ENCODE peak calls at places on chromosomes 12 and 14, in six cellular contexts. V, X, Z, A, E and N are unnamed samples.

GRCh38 chr12:25988505-25988904 is 30.0 kb downstream of the RASSF8 start:
- DNase-seq in V (no peak), X (no peak), Z (no peak), E (no peak), A (no peak), N (no peak)

GRCh38 chr12:25808604-25809003 is 149.9 kb upstream of the RASSF8 start:
- DNase-seq in A (no peak), X (no peak), Z (no peak), E (no peak), V (no peak), N (no peak)

GRCh38 chr14:104218361-104219180 is 80.2 kb downstream of the KIF26A start:
- DNase-seq in V (no peak), A (no peak), X (no peak), E (no peak), Z (peak; percentile 66), N (no peak)

GRCh38 chr12:67483871-67484554 is 164.5 kb upstream of the DYRK2 start:
- DNase-seq in Z (no peak), X (no peak), E (peak; percentile 48), V (no peak), A (no peak), N (no peak)

GRCh38 chr12:52918784-52919183 is 13.9 kb upstream of the KRT8 start:
- DNase-seq in X (no peak), V (no peak), A (no peak), Z (no peak), E (no peak), N (no peak)

GRCh38 chr12:124739953-124740561 is 123.6 kb downstream of the SCARB1 start:
- DNase-seq in Z (no peak), A (peak; percentile 43), V (no peak), E (no peak), X (no peak), N (no peak)

GRCh38 chr14:26008290-26008689 is 589.5 kb downstream of the NOVA1 start:
- DNase-seq in X (no peak), Z (no peak), A (peak; percentile 45), E (no peak), V (no peak), N (no peak)

GRCh38 chr14:103846569-103847438 is 571 bp downstream of the PPP1R13B start:
- DNase-seq in X (no peak), A (no peak), V (no peak), E (peak; percentile 50), Z (peak; percentile 89), N (peak; percentile 41)

GRCh38 chr14:71415404-71415690 is 508.1 kb downstream of the PCNX1 start:
- DNase-seq in Z (no peak), V (peak; percentile 36), E (no peak), A (peak; percentile 91), X (no peak), N (peak; percentile 47)

GRCh38 chr12:29309320-29309902 is 71.6 kb downstream of the ERGIC2 start:
- DNase-seq in Z (no peak), V (no peak), X (no peak), E (no peak), A (peak; percentile 60), N (peak; percentile 26)

GRCh38 chr12:73659802-73660201 is 877.8 kb upstream of the ATXN7L3B start:
- DNase-seq in V (no peak), Z (no peak), E (no peak), A (no peak), X (no peak), N (no peak)

GRCh38 chr12:47811581-47812484 is 7.9 kb downstream of the HDAC7 start:
- DNase-seq in X (no peak), A (peak; percentile 67), E (no peak), Z (no peak), V (peak; percentile 67), N (peak; percentile 66)

GRCh38 chr14:89304972-89305703 is 111.9 kb downstream of the FOXN3 start:
- DNase-seq in E (no peak), Z (no peak), X (no peak), A (peak; percentile 75), V (peak; percentile 44), N (peak; percentile 11)

GRCh38 chr12:26783791-26784379 is 49.1 kb downstream of the ITPR2 start:
- DNase-seq in X (no peak), Z (no peak), E (no peak), A (no peak), V (no peak), N (no peak)

GRCh38 chr12:52634266-52635056 is 16.1 kb upstream of the KRT73 start:
- DNase-seq in V (no peak), Z (no peak), E (no peak), A (no peak), X (no peak), N (peak; percentile 44)

GRCh38 chr14:54465654-54466053 is 23.1 kb downstream of the GMFB start:
- DNase-seq in V (no peak), E (no peak), X (no peak), Z (no peak), A (no peak), N (no peak)

GRCh38 chr14:77208266-77208978 is 26.8 kb downstream of the TMEM63C start:
- DNase-seq in V (peak; percentile 39), Z (peak; percentile 84), A (peak; percentile 65), X (peak; percentile 61), E (peak; percentile 54), N (peak; percentile 60)

GRCh38 chr14:31937730-31938346 is 139.3 kb upstream of the ARHGAP5 start:
- DNase-seq in V (peak; percentile 89), E (peak; percentile 99), X (peak; percentile 75), A (peak; percentile 69), Z (no peak), N (peak; percentile 87)

GRCh38 chr12:98136544-98136943 is 378.8 kb upstream of the TMPO start:
- DNase-seq in Z (no peak), V (no peak), E (no peak), A (no peak), X (no peak), N (no peak)

GRCh38 chr12:122950276-122950675 is 16.0 kb downstream of the ABCB9 start:
- DNase-seq in A (no peak), E (no peak), Z (peak; percentile 71), V (no peak), X (no peak), N (no peak)

GRCh38 chr12:69239922-69240624 is 704 bp downstream of the CPSF6 start:
- DNase-seq in A (peak; percentile 23), E (peak; percentile 28), V (peak; percentile 7), X (peak; percentile 8), Z (peak; percentile 87), N (peak; percentile 44)

GRCh38 chr14:50039734-50040400 is 76.5 kb downstream of the VCPKMT start:
- DNase-seq in A (peak; percentile 93), Z (no peak), X (peak; percentile 48), E (peak; percentile 91), V (peak; percentile 72), N (peak; percentile 96)

GRCh38 chr14:50362791-50363733 is 33.6 kb downstream of the CDKL1 start:
- DNase-seq in Z (no peak), A (peak; percentile 33), E (no peak), X (no peak), V (no peak), N (no peak)

GRCh38 chr12:72271401-72271740 is 799 bp upstream of the TRHDE start:
- DNase-seq in A (peak; percentile 61), E (no peak), V (peak; percentile 43), X (no peak), Z (peak; percentile 62), N (no peak)

GRCh38 chr14:101199028-101199770 is 295.7 kb upstream of the RTL1 start:
- DNase-seq in Z (peak; percentile 45), A (no peak), E (no peak), V (no peak), X (no peak), N (no peak)

GRCh38 chr14:70555890-70556289 is 21.1 kb upstream of the ADAM20 start:
- DNase-seq in X (no peak), V (peak; percentile 7), E (peak; percentile 63), A (peak; percentile 50), Z (peak; percentile 49), N (no peak)

GRCh38 chr12:74292351-74293194 is 245.1 kb upstream of the ATXN7L3B start:
- DNase-seq in V (no peak), Z (peak; percentile 62), X (no peak), E (no peak), A (no peak), N (no peak)

GRCh38 chr14:68449565-68450295 is 343.1 kb downstream of the ZFP36L1 start:
- DNase-seq in A (peak; percentile 29), Z (no peak), V (no peak), X (no peak), E (no peak), N (no peak)

GRCh38 chr12:53659011-53659551 is 16.8 kb downstream of the ATP5MC2 start:
- DNase-seq in E (peak; percentile 92), Z (no peak), A (peak; percentile 76), X (peak; percentile 25), V (peak; percentile 70), N (peak; percentile 77)

GRCh38 chr12:130752692-130753230 is 36.7 kb upstream of the RIMBP2 start:
- DNase-seq in X (no peak), E (no peak), V (no peak), Z (no peak), A (no peak), N (no peak)
- TF ChIP-seq CTCF in X (no peak), E (no peak), V (no peak), Z (no peak), A (no peak), N (no peak)

GRCh38 chr12:131897875-131898274 is 3.5 kb downstream of the ULK1 start:
- DNase-seq in X (no peak), V (no peak), Z (peak; percentile 37), A (no peak), E (no peak), N (no peak)
- TF ChIP-seq CTCF in X (no peak), V (no peak), Z (no peak), A (no peak), E (no peak), N (no peak)

DNA sequence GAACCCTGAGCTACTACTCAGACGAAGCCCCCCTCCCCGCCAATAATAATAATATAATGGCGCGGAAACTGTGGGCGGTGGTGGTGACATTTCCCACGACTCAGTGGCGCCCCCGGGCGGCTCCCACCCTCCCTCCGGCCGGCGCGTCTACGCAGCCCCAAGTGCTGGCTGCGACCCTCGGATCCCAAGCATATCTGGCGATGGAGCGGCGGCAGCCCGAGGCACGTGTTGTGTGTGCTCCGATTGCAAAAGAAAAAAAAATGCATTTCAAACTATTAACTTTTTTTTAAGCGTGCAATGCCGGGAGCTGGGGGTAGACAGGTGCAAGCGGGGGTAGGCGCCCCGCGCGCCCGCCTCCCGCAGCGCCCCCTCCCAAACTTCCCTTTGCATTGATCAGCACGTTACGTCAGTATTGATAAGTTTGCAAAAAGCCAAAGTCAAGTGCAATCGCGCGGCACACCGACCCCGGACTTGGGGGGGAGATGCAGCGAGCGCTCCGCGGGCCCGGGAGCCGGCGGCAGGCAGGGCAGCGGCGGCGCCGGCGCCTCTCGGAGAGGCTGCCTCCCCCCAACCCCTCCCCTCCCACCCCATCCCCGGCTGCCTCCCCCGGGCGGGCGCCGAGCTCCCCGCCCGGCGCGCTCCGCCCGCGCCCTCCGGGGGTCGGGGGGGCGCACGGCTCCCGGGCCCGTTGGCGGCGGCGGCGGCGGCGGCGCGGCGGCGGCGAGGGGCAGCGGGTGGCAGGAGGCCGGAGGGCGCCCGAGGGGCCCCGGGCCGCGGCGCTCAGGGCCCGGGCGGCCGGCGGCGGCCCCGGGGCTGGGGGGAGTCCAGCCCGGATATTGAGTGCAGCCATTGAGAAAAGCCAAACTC is 113.1 kb upstream of the MYL2 start:
- DNase-seq in A (no peak), X (no peak), V (no peak), Z (no peak), E (no peak), N (no peak)
- TF ChIP-seq CTCF in A (no peak), X (peak; percentile 40), V (peak; percentile 30), Z (no peak), E (peak; percentile 1), N (peak; percentile 22)

DNA sequence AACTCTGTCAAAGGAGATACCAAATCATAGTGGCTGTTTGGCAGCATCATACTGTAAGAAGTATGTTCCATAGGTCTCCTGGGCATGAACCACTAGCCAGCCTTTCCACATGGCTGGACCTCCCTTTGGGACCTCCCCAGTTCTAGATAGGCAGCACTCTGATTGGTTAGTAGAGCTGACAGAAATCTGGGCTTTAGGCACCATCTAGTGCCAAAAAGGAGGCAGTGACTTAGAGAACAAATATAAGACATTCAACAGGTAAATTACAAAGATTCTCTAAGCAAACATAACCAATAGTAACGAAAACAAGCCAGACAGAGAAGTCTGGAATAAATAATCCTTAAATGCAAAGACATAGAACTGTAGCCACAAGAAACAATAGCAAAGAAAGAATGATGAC is 148.0 kb upstream of the PDE3A start:
- DNase-seq in A (peak; percentile 80), Z (no peak), E (no peak), X (no peak), V (peak; percentile 38), N (peak; percentile 61)
- TF ChIP-seq CTCF in A (peak; percentile 58), Z (peak; percentile 18), E (peak; percentile 4), X (no peak), V (peak; percentile 54), N (peak; percentile 25)